ENCODE peak calls at places on chromosomes 2 and 18, in seven cellular contexts. N, C, W, B, P, E and Z are unnamed samples. For H3K36me3, the result is how much of the 10 kb centered on the place peaks cover.

GRCh38 chr2:209208211-209208610 is 215.6 kb upstream of the MAP2 start:
- DNase-seq in B (peak), W (peak), P (no peak), E (no peak), C (no peak), N (peak), Z (no peak)

GRCh38 chr2:175690113-175690716 is 311.9 kb downstream of the LNPK start:
- DNase-seq in C (no peak), W (peak), B (peak), N (peak), P (no peak), E (no peak), Z (no peak)

GRCh38 chr2:220332886-220333285 is 705.5 kb downstream of the SLC4A3 start:
- DNase-seq in B (no peak), C (no peak), P (no peak), N (no peak), W (no peak), E (no peak), Z (no peak)

GRCh38 chr2:225070811-225071210 is 28.5 kb upstream of the DOCK10 start:
- DNase-seq in E (no peak), B (no peak), N (no peak), P (no peak), C (no peak), W (no peak), Z (no peak)

GRCh38 chr2:13682878-13683277 is 949.6 kb upstream of the LRATD1 start:
- DNase-seq in E (peak), B (no peak), W (peak), P (no peak), C (no peak), N (no peak), Z (no peak)

GRCh38 chr18:45910405-45911023 is 56.6 kb downstream of the EPG5 start:
- DNase-seq in N (peak), W (peak), C (peak), E (peak), B (peak), P (no peak), Z (peak)

GRCh38 chr2:126408671-126409070 is 247.3 kb upstream of the GYPC start:
- DNase-seq in P (no peak), E (no peak), N (no peak), C (no peak), W (no peak), B (no peak), Z (no peak)

GRCh38 chr2:101827246-101827645 is 129.7 kb downstream of the MAP4K4 start:
- DNase-seq in C (no peak), B (peak), W (peak), P (no peak), N (no peak), E (no peak), Z (no peak)

GRCh38 chr2:17475285-17475684 is 43.0 kb downstream of the RAD51AP2 start:
- DNase-seq in W (peak), C (no peak), E (no peak), B (no peak), N (no peak), P (no peak), Z (no peak)

GRCh38 chr18:6748241-6748640 is 18.7 kb downstream of the ARHGAP28 start:
- DNase-seq in E (no peak), P (no peak), B (no peak), N (no peak), C (no peak), W (no peak), Z (no peak)

GRCh38 chr2:137865954-137866540 is 98.2 kb upstream of the HNMT start:
- DNase-seq in E (peak), C (peak), B (peak), P (no peak), W (peak), N (peak), Z (peak)

GRCh38 chr2:101883860-101884259 is 107.9 kb upstream of the IL1R2 start:
- DNase-seq in B (peak), E (no peak), C (no peak), N (peak), P (no peak), W (peak), Z (no peak)

GRCh38 chr2:106575955-106576354 is 88.8 kb downstream of the CD8B2 start:
- DNase-seq in B (no peak), C (no peak), W (peak), N (peak), P (no peak), E (no peak), Z (no peak)

GRCh38 chr2:26724004-26724750 is 31.7 kb downstream of the KCNK3 start:
- DNase-seq in W (peak), N (no peak), E (peak), B (peak), C (no peak), P (peak), Z (peak)

GRCh38 chr2:54927085-54927750 is 123.0 kb downstream of the RTN4 start:
- DNase-seq in C (no peak), W (no peak), P (no peak), E (peak), N (no peak), B (no peak), Z (no peak)
- H3K36me3 ChIP-seq in C (under half), W (under half), P (under half), E (under half), N (under half), B (under half), Z (under half)

GRCh38 chr2:5696741-5697521 is 4.7 kb downstream of the SOX11 start:
- DNase-seq in W (peak), P (no peak), N (peak), E (no peak), C (no peak), B (no peak), Z (no peak)
- H3K27ac ChIP-seq in W (peak), P (no peak), N (peak), E (no peak), C (no peak), B (no peak), Z (no peak)

GRCh38 chr2:241751152-241751551 is 16.7 kb downstream of the D2HGDH start:
- DNase-seq in E (no peak), C (no peak), P (no peak), N (no peak), W (no peak), B (no peak), Z (no peak)
- H3K36me3 ChIP-seq in E (half or more), C (under half), P (under half), N (under half), W (under half), B (under half), Z (under half)

GRCh38 chr2:240050278-240050677 is 3.0 kb downstream of the OR6B3 start:
- DNase-seq in N (no peak), C (no peak), E (no peak), W (no peak), B (no peak), P (no peak), Z (no peak)
- H3K27ac ChIP-seq in N (no peak), C (no peak), E (no peak), W (no peak), B (no peak), P (no peak), Z (no peak)